ENCODE peak calls at places on chromosomes 5 and 9, in four cellular contexts. X is SK-N-SH, Z is HepG2, N is GM12891. M is an unnamed sample.

GRCh38 chr5:142664634-142665033 is 21.3 kb downstream of the FGF1 start:
- DNase-seq in X (no peak), Z (no peak), N (no peak), M (no peak)

GRCh38 chr5:67093259-67093658 is 103.3 kb downstream of the CD180 start:
- DNase-seq in X (no peak), Z (peak; percentile 6), N (no peak), M (no peak)

GRCh38 chr9:89234636-89235035 is 56.0 kb upstream of the SHC3 start:
- DNase-seq in X (peak; percentile 72), Z (no peak), N (no peak), M (no peak)

GRCh38 chr5:106699198-106699597 is 971.5 kb downstream of the EFNA5 start:
- DNase-seq in X (no peak), Z (no peak), N (no peak), M (no peak)

GRCh38 chr9:98999152-98999525 is 55.4 kb downstream of the COL15A1 start:
- DNase-seq in X (no peak), Z (no peak), N (no peak), M (no peak)

GRCh38 chr5:1447772-1448361 is 2.6 kb upstream of the SLC6A3 start:
- DNase-seq in X (no peak), Z (no peak), N (no peak), M (no peak)

GRCh38 chr5:169805527-169805934 is 168.5 kb downstream of the DOCK2 start:
- DNase-seq in X (no peak), Z (no peak), N (peak; percentile 30), M (peak; percentile 43)

GRCh38 chr5:177495243-177496060 is 2.0 kb downstream of the PDLIM7 start:
- DNase-seq in X (peak; percentile 48), Z (peak; percentile 62), N (peak; percentile 67), M (no peak)

GRCh38 chr9:27541740-27542139 is 12.1 kb upstream of the MOB3B start:
- DNase-seq in X (no peak), Z (no peak), N (no peak), M (no peak)

GRCh38 chr9:92046676-92047075 is 68.5 kb downstream of the SPTLC1 start:
- DNase-seq in X (no peak), Z (no peak), N (no peak), M (no peak)

GRCh38 chr5:159209438-159210305 is at the start of gene RNF145:
- DNase-seq in X (peak; percentile 94), Z (peak; percentile 58), N (peak; percentile 62), M (peak; percentile 72)

GRCh38 chr9:130689937-130690700 is 3.5 kb upstream of the EXOSC2 start:
- DNase-seq in X (peak; percentile 72), Z (peak; percentile 97), N (no peak), M (no peak)

GRCh38 chr5:168583742-168584482 is 4.7 kb upstream of the PANK3 start:
- DNase-seq in X (no peak), Z (no peak), N (no peak), M (no peak)

GRCh38 chr5:139134906-139135305 is 63.3 kb downstream of the SIL1 start:
- DNase-seq in X (no peak), Z (no peak), N (no peak), M (no peak)

GRCh38 chr5:173924899-173925298 is 36.8 kb downstream of the CPEB4 start:
- DNase-seq in X (no peak), Z (no peak), N (no peak), M (no peak)

GRCh38 chr5:173923236-173924104 is 35.3 kb downstream of the CPEB4 start:
- DNase-seq in X (no peak), Z (no peak), N (no peak), M (no peak)

GRCh38 chr5:173926359-173926758 is 38.2 kb downstream of the CPEB4 start:
- DNase-seq in X (no peak), Z (no peak), N (no peak), M (no peak)

GRCh38 chr5:173922527-173922926 is 34.4 kb downstream of the CPEB4 start:
- DNase-seq in X (no peak), Z (no peak), N (no peak), M (no peak)

GRCh38 chr5:173925449-173926071 is 37.4 kb downstream of the CPEB4 start:
- DNase-seq in X (no peak), Z (no peak), N (no peak), M (no peak)
- TF ChIP-seq TAF1 in X (no peak), Z (no peak), N (no peak), M (no peak)

GRCh38 chr9:136996361-136997281 is at the start of gene CLIC3:
- DNase-seq in X (peak; percentile 68), Z (peak; percentile 46), N (no peak), M (no peak)

GRCh38 chr9:136994180-136994884 is 2.0 kb downstream of the CLIC3 start:
- DNase-seq in X (no peak), Z (no peak), N (no peak), M (no peak)

GRCh38 chr9:136995370-136995769 is 998 bp downstream of the CLIC3 start:
- DNase-seq in X (no peak), Z (no peak), N (no peak), M (no peak)

GRCh38 chr9:136994885-136995224 is 1.5 kb downstream of the CLIC3 start:
- DNase-seq in X (no peak), Z (no peak), N (no peak), M (no peak)

DNA sequence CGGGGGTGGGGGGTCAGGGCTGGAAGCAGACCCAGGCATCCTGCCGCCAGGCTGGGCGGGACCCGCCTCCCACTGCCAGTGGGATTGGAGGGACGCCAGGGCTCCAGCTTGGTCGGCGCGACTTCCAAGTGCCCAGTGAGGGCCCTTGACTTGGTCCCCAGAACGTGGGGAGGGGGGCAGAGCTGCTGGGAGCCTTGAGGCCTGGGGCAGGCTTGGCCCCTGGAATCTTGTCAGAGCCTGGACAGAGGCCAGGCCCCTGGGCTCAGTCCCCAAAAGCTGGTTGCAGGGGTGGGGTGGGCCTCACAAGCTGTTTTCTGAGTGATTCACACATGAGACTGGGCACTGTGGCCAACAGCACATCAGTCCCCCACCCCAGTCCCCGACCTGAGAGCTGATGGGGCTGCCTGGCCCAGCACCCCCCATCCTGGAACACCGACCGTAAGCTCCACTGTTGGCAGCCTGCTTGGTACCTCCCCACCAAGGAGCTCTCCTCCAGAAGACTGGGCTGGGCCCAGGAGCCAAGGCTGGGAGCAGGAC is 528 bp downstream of the CLIC3 start:
- DNase-seq in X (no peak), Z (no peak), N (no peak), M (no peak)
- TF ChIP-seq TAF1 in X (no peak), Z (no peak), N (no peak), M (no peak)

DNA sequence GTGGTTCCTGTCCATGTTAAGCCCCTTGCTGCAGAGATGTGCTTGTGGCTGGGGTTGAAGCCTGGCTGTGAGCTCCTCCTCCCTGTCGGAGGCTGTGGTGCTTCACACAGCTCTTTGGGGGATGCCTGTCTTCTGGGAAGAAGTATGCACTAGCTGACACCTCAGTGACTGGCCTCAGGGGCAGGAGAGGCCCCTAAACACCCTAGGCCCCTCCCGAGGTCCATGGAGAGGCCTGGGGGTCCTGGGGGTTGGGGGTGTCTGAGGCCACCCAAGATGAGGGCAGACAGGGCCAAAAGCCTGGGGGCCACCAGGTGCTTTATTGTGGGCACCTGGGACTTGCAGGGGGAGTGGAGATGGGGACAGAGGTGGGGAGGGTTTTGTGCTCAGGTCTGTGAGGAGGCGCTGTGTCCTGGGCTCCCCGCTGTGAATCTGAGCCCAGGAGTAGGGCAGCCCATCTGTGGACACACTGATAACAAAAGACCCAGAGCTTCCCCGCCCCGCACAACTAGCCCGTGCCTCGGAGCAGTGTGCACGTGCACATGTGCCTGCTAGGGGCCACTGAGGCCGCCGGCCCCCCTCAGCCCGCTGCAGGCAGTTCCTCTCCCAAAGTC is 92.0 kb downstream of the PHF2 start:
- DNase-seq in X (no peak), Z (no peak), N (no peak), M (no peak)
- TF ChIP-seq TAF1 in X (no peak), Z (no peak), N (no peak), M (no peak)

GRCh38 chr5:53331463-53331862 is 149.0 kb upstream of the FST start:
- DNase-seq in X (no peak), Z (no peak), N (no peak), M (no peak)
- TF ChIP-seq TAF1 in X (no peak), Z (no peak), N (no peak), M (no peak)

GRCh38 chr9:133285252-133285775 is 10.3 kb upstream of the ABO start:
- DNase-seq in X (no peak), Z (no peak), N (no peak), M (no peak)
- TF ChIP-seq TAF1 in X (no peak), Z (no peak), N (no peak), M (no peak)

GRCh38 chr5:149387982-149388381 is 8.9 kb upstream of the IL17B start:
- DNase-seq in X (no peak), Z (no peak), N (no peak), M (no peak)

GRCh38 chr5:149388498-149389190 is 9.6 kb upstream of the IL17B start:
- DNase-seq in X (no peak), Z (no peak), N (no peak), M (no peak)

GRCh38 chr5:149383399-149383798 is 4.3 kb upstream of the IL17B start:
- DNase-seq in X (no peak), Z (no peak), N (no peak), M (no peak)

GRCh38 chr5:149387081-149387611 is 8.1 kb upstream of the IL17B start:
- DNase-seq in X (no peak), Z (no peak), N (no peak), M (no peak)

DNA sequence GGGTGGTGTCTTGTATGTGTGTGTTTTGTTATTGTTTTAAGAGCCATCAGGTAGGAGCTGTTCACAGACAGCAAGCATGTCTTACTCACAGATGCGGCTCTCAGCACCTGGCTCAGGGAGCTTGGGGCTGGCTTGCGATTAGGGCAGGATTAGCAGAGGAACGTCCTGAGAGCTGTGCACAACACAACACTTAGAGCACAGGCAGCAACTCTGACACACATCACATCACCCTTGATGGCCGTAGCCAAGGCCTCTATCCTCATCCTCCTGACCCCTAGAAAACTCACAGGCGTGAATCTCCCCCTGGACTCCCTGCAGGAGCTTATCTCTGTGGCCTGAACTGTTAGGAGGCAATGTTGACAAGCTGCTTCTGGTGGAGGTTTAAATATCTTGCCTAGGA is 7.1 kb upstream of the IL17B start:
- DNase-seq in X (no peak), Z (no peak), N (no peak), M (no peak)
- TF ChIP-seq TAF1 in X (no peak), Z (no peak), N (no peak), M (no peak)